ENCODE peak calls at places on chromosomes 16 and 17, in five cellular contexts. O is esophagus muscularis mucosa; L is mammary epithelial cell; A is CD4-positive, CD25-positive, alpha-beta regulatory T cell; I is heart left ventricle. P is an unnamed sample.

GRCh38 chr17:13398091-13398490 is 203.6 kb downstream of the HS3ST3A1 start:
- DNase-seq in I (no peak), O (no peak), L (no peak), A (no peak), P (no peak)

GRCh38 chr17:82375359-82376041 is 3.9 kb downstream of the UTS2R start:
- DNase-seq in I (peak; percentile 22), O (no peak), A (no peak), L (no peak), P (no peak)

GRCh38 chr16:19639986-19640421 is 78.0 kb downstream of the KNOP1 start:
- DNase-seq in A (peak; percentile 50), L (no peak), I (no peak), O (no peak), P (no peak)

GRCh38 chr17:65389956-65390355 is 171.5 kb downstream of the AXIN2 start:
- DNase-seq in L (peak; percentile 27), A (no peak), O (no peak), I (no peak), P (no peak)

GRCh38 chr16:74748042-74748709 is 26.4 kb downstream of the FA2H start:
- DNase-seq in O (no peak), I (no peak), A (no peak), L (no peak), P (no peak)

GRCh38 chr17:60604686-60605334 is 4.8 kb downstream of the PPM1D start:
- DNase-seq in A (no peak), O (no peak), I (peak; percentile 36), L (peak; percentile 73), P (no peak)

GRCh38 chr17:27538156-27538955 is 82.1 kb downstream of the KSR1 start:
- DNase-seq in A (no peak), I (no peak), L (no peak), O (no peak), P (no peak)

GRCh38 chr16:31861415-31861814 is 12.2 kb upstream of the ZNF267 start:
- DNase-seq in O (no peak), I (no peak), A (no peak), L (no peak), P (no peak)

GRCh38 chr16:71626858-71627213 is 852 bp downstream of the MARVELD3 start:
- DNase-seq in O (no peak), A (no peak), L (peak; percentile 35), I (no peak), P (no peak)

GRCh38 chr17:13413001-13413400 is 188.7 kb downstream of the HS3ST3A1 start:
- DNase-seq in O (no peak), A (no peak), I (no peak), L (no peak), P (no peak)

GRCh38 chr16:21100447-21100846 is 50.2 kb downstream of the DNAH3 start:
- DNase-seq in A (no peak), O (peak; percentile 29), I (no peak), L (peak; percentile 48), P (no peak)

GRCh38 chr16:8403978-8404738 is 186.2 kb downstream of the TMEM114 start:
- DNase-seq in A (no peak), I (no peak), O (no peak), L (no peak), P (no peak)

GRCh38 chr17:31488982-31489294 is 97.5 kb downstream of the RAB11FIP4 start:
- DNase-seq in L (no peak), O (no peak), A (no peak), I (no peak), P (no peak)

GRCh38 chr17:42928714-42929496 is 28.3 kb downstream of the G6PC1 start:
- DNase-seq in I (no peak), O (peak; percentile 93), A (no peak), L (peak; percentile 64), P (peak; percentile 87)

GRCh38 chr17:2122641-2123302 is 67.9 kb downstream of the HIC1 start:
- DNase-seq in A (no peak), I (peak; percentile 80), L (peak; percentile 71), O (no peak), P (no peak)

GRCh38 chr17:21532763-21533385 is 156.7 kb downstream of the KCNJ12 start:
- DNase-seq in I (no peak), A (no peak), L (no peak), O (peak; percentile 53), P (no peak)

GRCh38 chr17:40091691-40092397 is 8.5 kb downstream of the NR1D1 start:
- DNase-seq in L (no peak), I (no peak), A (no peak), O (no peak), P (no peak)

GRCh38 chr17:74394977-74395376 is 27.7 kb downstream of the GPR142 start:
- DNase-seq in I (no peak), A (no peak), O (no peak), L (no peak), P (no peak)

GRCh38 chr16:278863-279366 is 1.5 kb upstream of the ARHGDIG start:
- DNase-seq in I (peak; percentile 50), A (peak; percentile 50), L (peak; percentile 73), O (no peak), P (no peak)

GRCh38 chr16:66480265-66481080 is 53.4 kb downstream of the BEAN1 start:
- DNase-seq in I (no peak), O (no peak), L (peak; percentile 21), A (no peak), P (no peak)

GRCh38 chr16:65728172-65728571 is 606.3 kb upstream of the CDH11 start:
- DNase-seq in L (peak; percentile 5), I (peak; percentile 28), O (no peak), A (no peak), P (no peak)

GRCh38 chr16:11498683-11499082 is 88.0 kb downstream of the LITAF start:
- DNase-seq in I (no peak), L (no peak), A (no peak), O (no peak), P (no peak)

GRCh38 chr17:58960068-58960467 is 146.6 kb downstream of the TRIM37 start:
- DNase-seq in I (no peak), A (no peak), O (no peak), L (peak; percentile 74), P (no peak)

GRCh38 chr16:89829630-89830437 is 1.6 kb downstream of the SPIRE2 start:
- DNase-seq in L (no peak), A (no peak), I (no peak), O (no peak), P (no peak)

GRCh38 chr17:76909971-76910760 is 42.0 kb downstream of the MGAT5B start:
- DNase-seq in L (peak; percentile 44), I (peak; percentile 48), A (no peak), O (no peak), P (no peak)

GRCh38 chr17:13182450-13182849 is 164.6 kb upstream of the ELAC2 start:
- DNase-seq in O (no peak), I (no peak), A (no peak), L (no peak), P (no peak)

DNA sequence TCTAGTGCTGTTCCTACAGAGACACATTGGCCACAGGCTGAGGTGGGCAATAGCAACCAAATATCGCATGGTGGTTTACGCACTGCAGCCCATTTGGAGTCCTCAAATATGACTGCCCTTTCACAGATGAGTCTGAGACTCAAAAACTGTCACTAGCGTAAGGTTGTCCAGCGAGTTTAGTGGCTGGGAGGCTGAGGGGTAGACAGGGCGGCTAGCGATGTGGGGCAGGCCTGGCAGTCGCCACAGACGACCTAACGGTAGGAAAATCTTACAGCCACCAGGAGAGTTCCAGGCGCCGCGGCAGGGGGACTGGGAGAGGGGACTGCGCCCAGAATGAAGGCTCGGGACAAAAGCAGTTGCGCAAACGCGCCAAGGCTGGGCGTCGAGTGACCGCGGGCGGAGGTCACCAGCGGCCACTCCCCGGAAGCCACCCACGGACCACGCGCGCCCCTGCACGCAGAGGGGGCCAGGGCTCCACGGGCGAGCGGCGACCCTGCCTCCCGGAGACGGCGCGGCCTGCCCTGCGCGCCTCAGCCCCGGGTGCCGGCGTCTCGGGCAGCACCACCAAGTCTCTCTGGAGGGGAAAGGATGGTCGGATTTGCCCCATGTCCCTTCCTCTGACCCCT is 699 bp upstream of the MAP1LC3B start:
- DNase-seq in L (no peak), A (no peak), I (peak; percentile 77), O (no peak), P (no peak)
- H3K4me3 ChIP-seq in L (peak overlapping the region; percentile 33), A (peak overlapping the region; percentile 55), I (peak overlapping the region; percentile 81), O (peak overlapping the region; percentile 92), P (peak overlapping the region; percentile 63)

GRCh38 chr16:88767546-88767945 is 17.5 kb downstream of the PIEZO1 start:
- DNase-seq in L (no peak), A (no peak), I (no peak), O (no peak), P (no peak)
- H3K27ac ChIP-seq in L (no peak overlapping the region), A (no peak overlapping the region), I (no peak overlapping the region), O (peak overlapping the region; percentile 92), P (peak overlapping the region; percentile 83)

GRCh38 chr16:29824589-29825144 is 4.4 kb downstream of the MVP start:
- DNase-seq in I (no peak), L (peak; percentile 48), A (no peak), O (no peak), P (no peak)

GRCh38 chr16:29819506-29819905 is 756 bp upstream of the MVP start:
- DNase-seq in I (no peak), L (peak; percentile 30), O (no peak), A (no peak), P (no peak)

GRCh38 chr16:29820730-29821662 is 734 bp downstream of the MVP start:
- DNase-seq in L (peak; percentile 55), A (no peak), I (peak; percentile 48), O (no peak), P (no peak)

GRCh38 chr16:29820271-29820701 is at the start of gene MVP:
- DNase-seq in I (peak; percentile 78), A (no peak), L (peak; percentile 66), O (no peak), P (no peak)

GRCh38 chr16:29821663-29822115 is 1.4 kb downstream of the MVP start:
- DNase-seq in A (no peak), O (no peak), L (peak; percentile 68), I (peak; percentile 54), P (no peak)
- H3K4me3 ChIP-seq in A (peak overlapping the region; percentile 95), O (peak overlapping the region; percentile 82), L (peak overlapping the region; percentile 76), I (peak overlapping the region; percentile 71), P (peak overlapping the region; percentile 67)

GRCh38 chr17:5466295-5466694 is 2.5 kb downstream of the DHX33 start:
- DNase-seq in I (no peak), O (no peak), A (no peak), L (no peak), P (no peak)

GRCh38 chr17:5468075-5468473 is 708 bp downstream of the DHX33 start:
- DNase-seq in A (peak; percentile 19), I (no peak), O (no peak), L (peak; percentile 16), P (no peak)

GRCh38 chr17:5464717-5465507 is 3.9 kb downstream of the DHX33 start:
- DNase-seq in A (no peak), I (no peak), O (no peak), L (no peak), P (no peak)

GRCh38 chr17:5472511-5472910 is 3.7 kb upstream of the DHX33 start:
- DNase-seq in A (no peak), L (no peak), O (no peak), I (no peak), P (no peak)

GRCh38 chr17:5467416-5467815 is 1.4 kb downstream of the DHX33 start:
- DNase-seq in A (no peak), O (no peak), L (no peak), I (no peak), P (no peak)
- H3K27ac ChIP-seq in A (no peak overlapping the region), O (no peak overlapping the region), L (peak overlapping the region; percentile 54), I (no peak overlapping the region), P (no peak overlapping the region)